ENCODE peak calls at places on chromosome 7, in seven cellular contexts. C, N, P, B, I, E and L are unnamed samples.

GRCh38 chr7:96598421-96598820 is 111.2 kb downstream of the SEM1 start:
- DNase-seq in C (no peak), N (no peak), P (no peak), B (no peak), I (no peak), E (no peak), L (no peak)

GRCh38 chr7:142813262-142813661 is 41.6 kb upstream of the EPHB6 start:
- DNase-seq in C (no peak), N (no peak), P (no peak), B (peak; percentile 46), I (no peak), E (no peak), L (no peak)

GRCh38 chr7:24475573-24475972 is 97.7 kb upstream of the PALS2 start:
- DNase-seq in C (no peak), N (peak; percentile 31), P (no peak), B (no peak), I (no peak), E (no peak), L (no peak)

GRCh38 chr7:138978541-138979184 is 2.5 kb downstream of the KIAA1549 start:
- DNase-seq in C (no peak), N (no peak), P (no peak), B (no peak), I (no peak), E (no peak), L (no peak)

GRCh38 chr7:28623863-28624262 is 211.5 kb downstream of the CREB5 start:
- DNase-seq in C (no peak), N (no peak), P (no peak), B (no peak), I (no peak), E (no peak), L (no peak)

GRCh38 chr7:101588131-101588935 is 40.8 kb downstream of the MYL10 start:
- DNase-seq in C (no peak), N (no peak), P (no peak), B (no peak), I (no peak), E (no peak), L (no peak)

GRCh38 chr7:26910221-26910620 is 45.8 kb upstream of the SKAP2 start:
- DNase-seq in C (no peak), N (no peak), P (no peak), B (peak; percentile 36), I (no peak), E (peak; percentile 60), L (no peak)

GRCh38 chr7:65438593-65438992 is 64.9 kb downstream of the ZNF92 start:
- DNase-seq in C (no peak), N (no peak), P (no peak), B (peak; percentile 88), I (no peak), E (no peak), L (no peak)

GRCh38 chr7:137287651-137288258 is 55.8 kb downstream of the PTN start:
- DNase-seq in C (no peak), N (no peak), P (no peak), B (peak; percentile 12), I (no peak), E (no peak), L (no peak)

GRCh38 chr7:101788517-101788916 is 28.9 kb upstream of the CUX1 start:
- DNase-seq in C (no peak), N (no peak), P (no peak), B (no peak), I (no peak), E (no peak), L (no peak)

GRCh38 chr7:133290041-133290440 is 37.2 kb downstream of the EXOC4 start:
- DNase-seq in C (no peak), N (no peak), P (no peak), B (peak; percentile 50), I (no peak), E (no peak), L (no peak)

GRCh38 chr7:142364551-142364950 is 106.7 kb upstream of the PRSS58 start:
- DNase-seq in C (no peak), N (no peak), P (no peak), B (no peak), I (no peak), E (no peak), L (no peak)

GRCh38 chr7:158383665-158384064 is 204.0 kb downstream of the PTPRN2 start:
- DNase-seq in C (no peak), N (no peak), P (no peak), B (no peak), I (no peak), E (no peak), L (no peak)

GRCh38 chr7:14270099-14270498 is 280.6 kb upstream of the ETV1 start:
- DNase-seq in C (no peak), N (no peak), P (no peak), B (no peak), I (no peak), E (no peak), L (no peak)

GRCh38 chr7:137325927-137326326 is 17.6 kb downstream of the PTN start:
- DNase-seq in C (no peak), N (no peak), P (no peak), B (no peak), I (no peak), E (no peak), L (no peak)

GRCh38 chr7:158301221-158301620 is 286.4 kb downstream of the PTPRN2 start:
- DNase-seq in C (no peak), N (no peak), P (no peak), B (no peak), I (no peak), E (no peak), L (no peak)

GRCh38 chr7:155780884-155781283 is 31.4 kb downstream of the SHH start:
- DNase-seq in C (no peak), N (no peak), P (no peak), B (no peak), I (no peak), E (no peak), L (no peak)

GRCh38 chr7:140223515-140224221 is 46.9 kb upstream of the KDM7A start:
- DNase-seq in C (no peak), N (no peak), P (no peak), B (no peak), I (no peak), E (no peak), L (no peak)

GRCh38 chr7:141593134-141593533 is 41.9 kb downstream of the AGK start:
- DNase-seq in C (no peak), N (no peak), P (no peak), B (peak; percentile 91), I (no peak), E (no peak), L (no peak)

GRCh38 chr7:84393776-84394175 is 199.2 kb upstream of the SEMA3A start:
- DNase-seq in C (no peak), N (no peak), P (no peak), B (peak; percentile 63), I (no peak), E (no peak), L (no peak)

GRCh38 chr7:57424515-57425238 is 25.3 kb upstream of the ZNF716 start:
- DNase-seq in C (no peak), N (no peak), P (no peak), B (no peak), I (no peak), E (no peak), L (no peak)

GRCh38 chr7:101170617-101171441 is 5.5 kb upstream of the VGF start:
- DNase-seq in C (no peak), N (no peak), P (no peak), B (no peak), I (no peak), E (peak; percentile 17), L (no peak)

GRCh38 chr7:45917658-45918057 is 3.4 kb downstream of the IGFBP3 start:
- DNase-seq in C (peak; percentile 69), N (peak; percentile 77), P (peak; percentile 80), B (peak; percentile 64), I (peak; percentile 78), E (peak; percentile 39), L (peak; percentile 46)

GRCh38 chr7:27123477-27124053 is 7.0 kb downstream of the HOXA4 start:
- DNase-seq in C (no peak), N (no peak), P (no peak), B (no peak), I (no peak), E (no peak), L (no peak)

GRCh38 chr7:30549933-30550493 is 44.7 kb upstream of the GARS1 start:
- DNase-seq in C (no peak), N (no peak), P (no peak), B (no peak), I (no peak), E (no peak), L (no peak)

GRCh38 chr7:1844956-1845390 is 174.9 kb downstream of the ELFN1 start:
- DNase-seq in C (no peak), N (peak; percentile 0), P (no peak), B (no peak), I (peak; percentile 17), E (no peak), L (no peak)

GRCh38 chr7:5550831-5551230 is 127.2 kb upstream of the TNRC18 start:
- DNase-seq in C (no peak), N (no peak), P (no peak), B (no peak), I (no peak), E (no peak), L (no peak)

GRCh38 chr7:105389090-105389650 is 449 bp upstream of the SRPK2 start:
- DNase-seq in C (peak; percentile 34), N (peak; percentile 53), P (peak; percentile 15), B (peak; percentile 40), I (peak; percentile 42), E (peak; percentile 36), L (peak; percentile 3)

GRCh38 chr7:81256991-81257390 is 338.1 kb upstream of the SEMA3C start:
- DNase-seq in C (no peak), N (no peak), P (no peak), B (peak; percentile 23), I (no peak), E (no peak), L (no peak)

GRCh38 chr7:81161459-81162075 is 242.7 kb upstream of the SEMA3C start:
- DNase-seq in C (no peak), N (no peak), P (no peak), B (peak; percentile 98), I (no peak), E (peak; percentile 66), L (peak; percentile 61)

GRCh38 chr7:35648367-35648766 is 46.6 kb downstream of the HERPUD2 start:
- DNase-seq in C (no peak), N (no peak), P (no peak), B (no peak), I (no peak), E (no peak), L (no peak)

GRCh38 chr7:158811461-158811860 is 17.8 kb downstream of the ESYT2 start:
- DNase-seq in C (no peak), N (no peak), P (no peak), B (peak; percentile 63), I (no peak), E (peak; percentile 62), L (no peak)

GRCh38 chr7:52838981-52839411 is 196.4 kb upstream of the POM121L12 start:
- DNase-seq in C (no peak), N (no peak), P (no peak), B (no peak), I (no peak), E (no peak), L (no peak)

GRCh38 chr7:2860627-2861133 is 16.6 kb upstream of the GNA12 start:
- DNase-seq in C (no peak), N (no peak), P (no peak), B (no peak), I (no peak), E (no peak), L (peak; percentile 63)

GRCh38 chr7:75971961-75972763 is 22.2 kb downstream of the TMEM120A start:
- DNase-seq in C (no peak), N (no peak), P (no peak), B (no peak), I (no peak), E (peak; percentile 96), L (peak; percentile 90)

GRCh38 chr7:127347567-127348246 is 44.8 kb downstream of the ZNF800 start:
- DNase-seq in C (peak; percentile 9), N (peak; percentile 63), P (peak; percentile 45), B (peak; percentile 61), I (peak; percentile 50), E (peak; percentile 25), L (peak; percentile 46)